ENCODE peak calls at places on chromosome 19, in seven cellular contexts. One of them, this sample, is unnamed.

GRCh38 chr19:53898680-53899341 is 10.3 kb upstream of the CACNG7 start:
- DNase-seq in uterus: no peak
- DNase-seq in upper lobe of right lung: no peak
- DNase-seq in AG20443: no peak
- DNase-seq in colonic mucosa: no peak
- DNase-seq in H54: no peak
- DNase-seq in heart right ventricle: no peak
- DNase-seq in this sample: no peak

GRCh38 chr19:40745402-40745780 is 4.9 kb downstream of the ACTMAP start:
- DNase-seq in upper lobe of right lung: no peak
- DNase-seq in AG20443: no peak
- DNase-seq in colonic mucosa: no peak
- DNase-seq in H54: no peak
- DNase-seq in heart right ventricle: no peak
- DNase-seq in uterus: no peak
- DNase-seq in this sample: peak

GRCh38 chr19:5536337-5536894 is 31.3 kb downstream of the TINCR start:
- DNase-seq in heart right ventricle: peak
- DNase-seq in uterus: peak
- DNase-seq in colonic mucosa: no peak
- DNase-seq in upper lobe of right lung: peak
- DNase-seq in H54: no peak
- DNase-seq in AG20443: peak
- DNase-seq in this sample: peak

GRCh38 chr19:38989066-38989605 is 13.6 kb upstream of the FBXO17 start:
- DNase-seq in H54: no peak
- DNase-seq in AG20443: peak
- DNase-seq in uterus: no peak
- DNase-seq in upper lobe of right lung: no peak
- DNase-seq in colonic mucosa: no peak
- DNase-seq in heart right ventricle: no peak
- DNase-seq in this sample: peak

GRCh38 chr19:8900421-8900820 is 68.2 kb downstream of the MBD3L1 start:
- DNase-seq in H54: no peak
- DNase-seq in uterus: no peak
- DNase-seq in colonic mucosa: no peak
- DNase-seq in heart right ventricle: no peak
- DNase-seq in AG20443: no peak
- DNase-seq in upper lobe of right lung: no peak
- DNase-seq in this sample: no peak

GRCh38 chr19:11482384-11483050 is 1.7 kb upstream of the ELAVL3 start:
- DNase-seq in colonic mucosa: peak
- DNase-seq in AG20443: peak
- DNase-seq in heart right ventricle: peak
- DNase-seq in upper lobe of right lung: peak
- DNase-seq in H54: peak
- DNase-seq in uterus: peak
- DNase-seq in this sample: peak

GRCh38 chr19:41541990-41542584 is 33.9 kb upstream of the CEACAM21 start:
- DNase-seq in uterus: no peak
- DNase-seq in H54: no peak
- DNase-seq in upper lobe of right lung: peak
- DNase-seq in AG20443: peak
- DNase-seq in colonic mucosa: peak
- DNase-seq in heart right ventricle: peak
- DNase-seq in this sample: peak

GRCh38 chr19:19132912-19133311 is 5.4 kb downstream of the TMEM161A start:
- DNase-seq in heart right ventricle: no peak
- DNase-seq in AG20443: no peak
- DNase-seq in colonic mucosa: no peak
- DNase-seq in upper lobe of right lung: no peak
- DNase-seq in uterus: no peak
- DNase-seq in H54: no peak
- DNase-seq in this sample: no peak

GRCh38 chr19:35484637-35485036 is 5.6 kb downstream of the KRTDAP start:
- DNase-seq in colonic mucosa: no peak
- DNase-seq in heart right ventricle: no peak
- DNase-seq in AG20443: no peak
- DNase-seq in uterus: no peak
- DNase-seq in upper lobe of right lung: no peak
- DNase-seq in H54: no peak
- DNase-seq in this sample: no peak